ENCODE peak calls at places on chromosome 18, in seven cellular contexts. Q is G401; Z is 8988T; M is neuronal stem cell; O is left cardiac atrium; N is astrocyte; G is stimulated activated CD4-positive, alpha-beta T cell treated with anti-CD3 and anti-CD28 coated beads, TNF-alpha, amount 100 ng/mL, for 1 hour. P is an unnamed sample.

GRCh38 chr18:36377626-36378025 is 80.1 kb downstream of the FHOD3 start:
- DNase-seq in Q (no peak), Z (no peak), M (no peak), O (no peak), N (no peak), G (no peak), P (no peak)

GRCh38 chr18:36850527-36851201 is 21.7 kb downstream of the KIAA1328 start:
- DNase-seq in Q (no peak), Z (no peak), M (no peak), O (no peak), N (peak; percentile 95), G (no peak), P (peak; percentile 63)

GRCh38 chr18:31549416-31549815 is 42.3 kb upstream of the TTR start:
- DNase-seq in Q (no peak), Z (no peak), M (no peak), O (no peak), N (no peak), G (no peak), P (no peak)

GRCh38 chr18:43542016-43542415 is 264.7 kb upstream of the SYT4 start:
- DNase-seq in Q (no peak), Z (no peak), M (no peak), O (no peak), N (no peak), G (no peak), P (no peak)

GRCh38 chr18:65091737-65092329 is 659.0 kb upstream of the CDH7 start:
- DNase-seq in Q (peak; percentile 24), Z (no peak), M (peak; percentile 24), O (no peak), N (no peak), G (no peak), P (peak; percentile 15)

GRCh38 chr18:9475643-9476580 is 599 bp downstream of the RALBP1 start:
- DNase-seq in Q (peak; percentile 24), Z (peak; percentile 22), M (no peak), O (peak; percentile 68), N (peak; percentile 20), G (peak; percentile 14), P (peak; percentile 17)

GRCh38 chr18:60413944-60414547 is 41.5 kb upstream of the MC4R start:
- DNase-seq in Q (no peak), Z (no peak), M (no peak), O (no peak), N (no peak), G (no peak), P (no peak)

GRCh38 chr18:25503567-25504081 is 151.7 kb upstream of the ZNF521 start:
- DNase-seq in Q (peak; percentile 90), Z (no peak), M (peak; percentile 41), O (peak; percentile 69), N (peak; percentile 74), G (no peak), P (peak; percentile 59)

GRCh38 chr18:44687421-44687820 is 6.7 kb downstream of the SETBP1 start:
- DNase-seq in Q (no peak), Z (no peak), M (no peak), O (no peak), N (no peak), G (no peak), P (no peak)

GRCh38 chr18:48613589-48613988 is 74.8 kb downstream of the CTIF start:
- DNase-seq in Q (peak; percentile 69), Z (no peak), M (no peak), O (no peak), N (no peak), G (no peak), P (no peak)

GRCh38 chr18:53790817-53791216 is 433.7 kb downstream of the MBD2 start:
- DNase-seq in Q (no peak), Z (no peak), M (no peak), O (no peak), N (peak; percentile 16), G (no peak), P (no peak)

GRCh38 chr18:3444954-3445353 is 5.0 kb upstream of the TGIF1 start:
- DNase-seq in Q (no peak), Z (no peak), M (no peak), O (no peak), N (no peak), G (no peak), P (no peak)

GRCh38 chr18:35451032-35451431 is 46.7 kb downstream of the INO80C start:
- DNase-seq in Q (no peak), Z (no peak), M (no peak), O (no peak), N (no peak), G (no peak), P (no peak)

GRCh38 chr18:46158498-46158897 is 54.3 kb downstream of the HAUS1 start:
- DNase-seq in Q (peak; percentile 52), Z (no peak), M (no peak), O (no peak), N (no peak), G (no peak), P (no peak)

GRCh38 chr18:41410007-41410406 is 545.0 kb upstream of the PIK3C3 start:
- DNase-seq in Q (no peak), Z (no peak), M (no peak), O (no peak), N (no peak), G (no peak), P (no peak)

GRCh38 chr18:3998698-3999333 is 456.3 kb downstream of the DLGAP1 start:
- DNase-seq in Q (peak; percentile 76), Z (no peak), M (no peak), O (no peak), N (peak; percentile 34), G (no peak), P (peak; percentile 75)

GRCh38 chr18:5995626-5996025 is 100.3 kb upstream of the TMEM200C start:
- DNase-seq in Q (no peak), Z (no peak), M (no peak), O (no peak), N (no peak), G (no peak), P (no peak)

GRCh38 chr18:58286793-58287625 is 243.0 kb downstream of the NEDD4L start:
- DNase-seq in Q (no peak), Z (no peak), M (no peak), O (no peak), N (no peak), G (no peak), P (no peak)

GRCh38 chr18:22674300-22674699 is 256.6 kb upstream of the CTAGE1 start:
- DNase-seq in Q (no peak), Z (no peak), M (no peak), O (no peak), N (peak; percentile 99), G (no peak), P (peak; percentile 83)

GRCh38 chr18:75408554-75409506 is 18.7 kb downstream of the SMIM21 start:
- DNase-seq in Q (no peak), Z (peak; percentile 8), M (no peak), O (no peak), N (peak; percentile 99), G (no peak), P (peak; percentile 44)

GRCh38 chr18:48904086-48904485 is 46.7 kb downstream of the SMAD7 start:
- DNase-seq in Q (no peak), Z (no peak), M (no peak), O (no peak), N (no peak), G (no peak), P (no peak)

GRCh38 chr18:34767601-34768027 is 57.5 kb downstream of the DTNA start:
- DNase-seq in Q (no peak), Z (no peak), M (no peak), O (no peak), N (peak; percentile 89), G (no peak), P (no peak)

GRCh38 chr18:73688851-73689659 is 458.6 kb downstream of the FBXO15 start:
- DNase-seq in Q (no peak), Z (no peak), M (peak; percentile 12), O (no peak), N (peak; percentile 95), G (no peak), P (no peak)

GRCh38 chr18:63997606-63998005 is 27.7 kb downstream of the SERPINB8 start:
- DNase-seq in Q (no peak), Z (no peak), M (no peak), O (no peak), N (peak; percentile 24), G (no peak), P (no peak)

GRCh38 chr18:26406854-26407517 is 141.4 kb downstream of the KCTD1 start:
- DNase-seq in Q (no peak), Z (no peak), M (no peak), O (no peak), N (peak; percentile 4), G (no peak), P (no peak)

GRCh38 chr18:54947115-54947514 is 12.1 kb downstream of the CCDC68 start:
- DNase-seq in Q (no peak), Z (no peak), M (no peak), O (no peak), N (no peak), G (no peak), P (peak; percentile 30)

GRCh38 chr18:50183556-50183955 is 11.4 kb downstream of the MYO5B start:
- DNase-seq in Q (no peak), Z (no peak), M (no peak), O (no peak), N (peak; percentile 76), G (no peak), P (no peak)

GRCh38 chr18:49625021-49625691 is 63.3 kb downstream of the LIPG start:
- DNase-seq in Q (no peak), Z (no peak), M (no peak), O (no peak), N (peak; percentile 67), G (no peak), P (no peak)

GRCh38 chr18:11506871-11507270 is 102.5 kb upstream of the SLC35G4 start:
- DNase-seq in Q (no peak), Z (no peak), M (no peak), O (no peak), N (peak; percentile 54), G (no peak), P (no peak)

GRCh38 chr18:78738076-78738690 is 241.4 kb upstream of the SALL3 start:
- DNase-seq in Q (no peak), Z (no peak), M (no peak), O (no peak), N (no peak), G (no peak), P (no peak)

GRCh38 chr18:10304853-10305252 is 149.6 kb upstream of the APCDD1 start:
- DNase-seq in Q (no peak), Z (no peak), M (no peak), O (peak; percentile 50), N (peak; percentile 77), G (no peak), P (no peak)

GRCh38 chr18:66222174-66222573 is 381.7 kb downstream of the CDH19 start:
- DNase-seq in Q (no peak), Z (no peak), M (no peak), O (no peak), N (no peak), G (no peak), P (no peak)

GRCh38 chr18:36249392-36249791 is 48.1 kb upstream of the FHOD3 start:
- DNase-seq in Q (no peak), Z (no peak), M (no peak), O (no peak), N (no peak), G (no peak), P (no peak)